ENCODE peak calls at places on chromosomes 3 and 15, in four cellular contexts. I is activated T-helper 1 cell treated with anti-CD3 and anti-CD28 coated beads, Interleukin-12 subunit alpha, Interleukin-12 subunit beta, Interleukin-2, Interleukin-4 antibody, amounts not matched to agents 30 ng/mL and 10 ng/mL and 1 ng/mL, durations not matched to agents 14 hours and 24 hours and 36 hours; Z is omental fat pad; X is endodermal cell. W is an unnamed sample.

GRCh38 chr3:126538966-126539365 is 15.0 kb downstream of the CHST13 start:
- DNase-seq in X (peak; percentile 24), Z (no peak), I (no peak), W (no peak)

GRCh38 chr3:197372076-197372661 is 73.8 kb upstream of the DLG1 start:
- DNase-seq in X (no peak), I (no peak), Z (no peak), W (peak; percentile 80)

GRCh38 chr15:36428102-36428845 is 151.2 kb upstream of the CDIN1 start:
- DNase-seq in Z (no peak), I (no peak), X (peak; percentile 46), W (peak; percentile 86)

GRCh38 chr3:192917258-192917507 is 473 bp downstream of the MB21D2 start:
- DNase-seq in I (peak; percentile 19), Z (no peak), X (no peak), W (no peak)

GRCh38 chr15:31085359-31085758 is 16.2 kb downstream of the TRPM1 start:
- DNase-seq in Z (no peak), I (no peak), X (no peak), W (no peak)

GRCh38 chr3:184003187-184003967 is 14.3 kb downstream of the ABCC5 start:
- DNase-seq in Z (no peak), I (no peak), X (no peak), W (peak; percentile 78)

GRCh38 chr3:140493271-140493670 is 184.6 kb upstream of the TRIM42 start:
- DNase-seq in Z (no peak), I (no peak), X (no peak), W (no peak)

GRCh38 chr3:70433091-70433490 is 120.7 kb upstream of the MDFIC2 start:
- DNase-seq in X (no peak), I (no peak), Z (no peak), W (no peak)

GRCh38 chr15:101372149-101372577 is 77.1 kb upstream of the SNRPA1 start:
- DNase-seq in Z (no peak), I (no peak), X (no peak), W (no peak)

GRCh38 chr3:189049458-189050231 is 122.1 kb upstream of the TPRG1 start:
- DNase-seq in Z (no peak), I (peak; percentile 12), X (peak; percentile 68), W (peak; percentile 38)

GRCh38 chr3:142670120-142670519 is 53.7 kb upstream of the TRPC1 start:
- DNase-seq in Z (no peak), X (no peak), I (no peak), W (no peak)

GRCh38 chr15:60074181-60074885 is 70.2 kb downstream of the FOXB1 start:
- DNase-seq in X (no peak), Z (no peak), I (no peak), W (no peak)

GRCh38 chr3:123300056-123300455 is 98.3 kb downstream of the SEC22A start:
- DNase-seq in Z (no peak), I (no peak), X (no peak), W (no peak)

GRCh38 chr15:63473999-63474809 is 30.2 kb upstream of the USP3 start:
- DNase-seq in Z (no peak), X (peak; percentile 92), I (peak; percentile 52), W (peak; percentile 78)

GRCh38 chr3:140387244-140387643 is 290.6 kb upstream of the TRIM42 start:
- DNase-seq in Z (no peak), I (no peak), X (peak; percentile 2), W (no peak)

GRCh38 chr3:160381470-160381869 is 17.6 kb downstream of the IFT80 start:
- DNase-seq in X (no peak), Z (no peak), I (no peak), W (no peak)

GRCh38 chr15:72521682-72522081 is 47.6 kb downstream of the ARIH1 start:
- DNase-seq in Z (no peak), I (no peak), X (no peak), W (no peak)

GRCh38 chr3:88921986-88922385 is 185.4 kb upstream of the EPHA3 start:
- DNase-seq in I (no peak), X (no peak), Z (no peak), W (no peak)

GRCh38 chr3:197539651-197540051 is 16.1 kb downstream of the BDH1 start:
- DNase-seq in X (peak; percentile 41), Z (no peak), I (no peak), W (no peak)

GRCh38 chr3:125054436-125055164 is 1.2 kb downstream of the HEG1 start:
- DNase-seq in I (peak; percentile 14), Z (no peak), X (peak; percentile 61), W (no peak)

GRCh38 chr3:128425846-128426127 is 40.9 kb downstream of the DNAJB8 start:
- DNase-seq in I (no peak), X (no peak), Z (no peak), W (no peak)

GRCh38 chr15:28955686-28956421 is 70.1 kb downstream of the APBA2 start:
- DNase-seq in Z (no peak), X (peak; percentile 33), I (no peak), W (no peak)

GRCh38 chr15:53693729-53694533 is 65.5 kb downstream of the WDR72 start:
- DNase-seq in I (no peak), Z (peak; percentile 37), X (no peak), W (no peak)

GRCh38 chr3:58924581-58924980 is 125.2 kb downstream of the CFAP20DC start:
- DNase-seq in Z (no peak), X (no peak), I (no peak), W (no peak)

GRCh38 chr15:99981223-99981647 is 248.0 kb upstream of the LYSMD4 start:
- DNase-seq in I (no peak), Z (no peak), X (peak; percentile 77), W (no peak)

GRCh38 chr3:194446172-194446571 is 40.6 kb downstream of the ATP13A3 start:
- DNase-seq in X (no peak), Z (no peak), I (no peak), W (no peak)

GRCh38 chr3:187066228-187066995 is 72.9 kb downstream of the RPL39L start:
- DNase-seq in Z (no peak), X (peak; percentile 92), I (peak; percentile 29), W (peak; percentile 95)

GRCh38 chr15:71812966-71813722 is 2.8 kb downstream of the NR2E3 start:
- DNase-seq in X (no peak), Z (no peak), I (no peak), W (no peak)

GRCh38 chr3:142127941-142128658 is 21.2 kb downstream of the TFDP2 start:
- DNase-seq in X (no peak), Z (no peak), I (no peak), W (no peak)

GRCh38 chr3:56366641-56366984 is 101.7 kb downstream of the ERC2 start:
- DNase-seq in X (no peak), Z (no peak), I (no peak), W (no peak)

GRCh38 chr3:157782236-157782635 is 279.0 kb upstream of the VEPH1 start:
- DNase-seq in X (no peak), I (no peak), Z (no peak), W (no peak)

GRCh38 chr3:146540236-146540635 is 4.2 kb downstream of the PLSCR1 start:
- DNase-seq in I (no peak), X (no peak), Z (no peak), W (no peak)

GRCh38 chr3:99747915-99748314 is 69.7 kb upstream of the CMSS1 start:
- DNase-seq in Z (no peak), I (no peak), X (no peak), W (peak; percentile 25)

GRCh38 chr15:23518104-23518503 is 47.4 kb upstream of the MKRN3 start:
- DNase-seq in X (no peak), I (no peak), Z (no peak), W (no peak)

GRCh38 chr3:94252316-94252715 is 189.5 kb downstream of the NSUN3 start:
- DNase-seq in I (no peak), Z (no peak), X (no peak), W (peak; percentile 85)

GRCh38 chr3:190886945-190887344 is 24.5 kb upstream of the GMNC start:
- DNase-seq in Z (no peak), I (no peak), X (no peak), W (no peak)

GRCh38 chr3:171772427-171773056 is 37.7 kb downstream of the PLD1 start:
- DNase-seq in X (peak; percentile 87), I (no peak), Z (no peak), W (peak; percentile 72)

GRCh38 chr3:151445283-151446001 is 15.4 kb downstream of the IGSF10 start:
- DNase-seq in Z (no peak), X (no peak), I (no peak), W (no peak)

W was measured in mesendoderm.